ENCODE peak calls at places on chromosomes 5 and 9, in nine cellular contexts. V is psoas muscle; U is brain microvascular endothelial cell; F is lower lobe of right lung; B is RWPE1; L is adrenal gland; R is IMR-90; J is CD8-positive, alpha-beta memory T cell; W is mammary epithelial cell. N is an unnamed sample.

GRCh38 chr5:10103098-10103497 is 146.6 kb downstream of the ATPSCKMT start:
- DNase-seq in V (no peak), F (no peak), L (no peak), B (no peak), W (no peak), R (no peak), J (no peak), U (no peak), N (no peak)

GRCh38 chr5:1334831-1335539 is 9.9 kb downstream of the CLPTM1L start:
- DNase-seq in U (no peak), J (no peak), V (peak; percentile 36), R (no peak), L (no peak), F (no peak), W (no peak), B (no peak), N (no peak)

GRCh38 chr9:116027511-116027910 is 126.1 kb upstream of the PAPPA start:
- DNase-seq in B (peak; percentile 46), W (peak; percentile 77), R (peak; percentile 92), U (peak; percentile 42), L (no peak), F (no peak), V (no peak), J (no peak), N (no peak)

GRCh38 chr9:98885575-98886292 is 58.0 kb upstream of the COL15A1 start:
- DNase-seq in B (no peak), V (no peak), J (no peak), U (no peak), F (no peak), W (no peak), L (peak; percentile 40), R (no peak), N (no peak)

GRCh38 chr9:76044420-76044819 is 153.9 kb downstream of the PCSK5 start:
- DNase-seq in J (no peak), U (peak; percentile 3), L (no peak), F (no peak), W (no peak), V (no peak), R (peak; percentile 24), B (no peak), N (no peak)

GRCh38 chr5:119483155-119483554 is 30.9 kb downstream of the HSD17B4 start:
- DNase-seq in B (no peak), R (no peak), W (no peak), L (no peak), F (no peak), U (no peak), V (no peak), J (no peak), N (no peak)

GRCh38 chr5:148913985-148914421 is 87.6 kb downstream of the ADRB2 start:
- DNase-seq in W (peak; percentile 80), B (peak; percentile 94), L (no peak), U (peak; percentile 57), V (no peak), J (no peak), R (peak; percentile 87), F (no peak), N (peak; percentile 70)

GRCh38 chr9:60546406-60546805 is 367.8 kb upstream of the SPATA31A5 start:
- DNase-seq in B (no peak), W (no peak), V (no peak), U (no peak), R (no peak), L (no peak), J (no peak), F (no peak), N (no peak)

GRCh38 chr5:9207820-9208418 is 338.0 kb downstream of the SEMA5A start:
- DNase-seq in W (peak; percentile 23), L (no peak), J (no peak), B (peak; percentile 38), R (peak; percentile 69), U (no peak), V (no peak), F (no peak), N (no peak)

GRCh38 chr9:113375057-113376023 is 1.4 kb downstream of the HDHD3 start:
- DNase-seq in W (no peak), F (no peak), J (no peak), U (peak; percentile 12), V (no peak), R (peak; percentile 8), B (no peak), L (peak; percentile 51), N (no peak)

GRCh38 chr9:92617195-92617813 is 52.6 kb downstream of the IPPK start:
- DNase-seq in W (no peak), V (no peak), F (no peak), U (no peak), J (no peak), B (no peak), L (no peak), R (no peak), N (no peak)

GRCh38 chr5:1292139-1292538 is 2.7 kb downstream of the TERT start:
- DNase-seq in U (no peak), F (no peak), R (no peak), W (no peak), L (no peak), V (peak; percentile 8), B (no peak), J (no peak), N (no peak)

GRCh38 chr9:33273972-33274328 is 9.1 kb downstream of the CHMP5 start:
- DNase-seq in W (no peak), L (no peak), J (no peak), B (no peak), F (no peak), V (no peak), R (peak; percentile 49), U (no peak), N (no peak)

GRCh38 chr9:127973169-127974001 is 7.4 kb downstream of the EEIG1 start:
- DNase-seq in L (peak; percentile 71), J (no peak), U (no peak), B (no peak), W (no peak), F (no peak), R (no peak), V (peak; percentile 92), N (no peak)

GRCh38 chr5:171415115-171415730 is 4.2 kb upstream of the FGF18 start:
- DNase-seq in L (no peak), B (peak; percentile 55), J (no peak), F (no peak), V (no peak), U (no peak), R (peak; percentile 63), W (no peak), N (no peak)

GRCh38 chr5:151685749-151686672 is 704 bp downstream of the SPARC start:
- DNase-seq in V (peak; percentile 66), R (no peak), L (no peak), W (no peak), J (no peak), F (no peak), B (no peak), U (no peak), N (no peak)
- H3K27ac ChIP-seq in V (peak overlapping the region; percentile 89), R (peak overlapping the region; percentile 96), L (peak overlapping the region; percentile 85), W (peak overlapping the region; percentile 81), J (no peak overlapping the region), F (peak overlapping the region; percentile 86), B (peak overlapping the region; percentile 89), U (peak overlapping the region; percentile 88), N (peak overlapping the region; percentile 39)

GRCh38 chr5:141517321-141517720 is 28.4 kb downstream of the PCDHGC5 start:
- DNase-seq in L (no peak), F (no peak), V (no peak), J (no peak), B (no peak), U (no peak), R (no peak), W (no peak), N (no peak)

GRCh38 chr5:141517902-141518610 is 29.2 kb downstream of the PCDHGC5 start:
- DNase-seq in W (no peak), B (no peak), U (no peak), J (no peak), L (no peak), R (peak; percentile 87), F (no peak), V (no peak), N (no peak)

GRCh38 chr5:141519605-141520288 is 30.9 kb downstream of the PCDHGC5 start:
- DNase-seq in J (no peak), W (peak; percentile 74), R (peak; percentile 43), B (no peak), U (no peak), V (no peak), L (no peak), F (no peak), N (no peak)

GRCh38 chr5:141516648-141517025 is 27.8 kb downstream of the PCDHGC5 start:
- DNase-seq in B (no peak), V (no peak), R (no peak), U (no peak), F (no peak), L (no peak), J (no peak), W (no peak), N (no peak)

GRCh38 chr5:141518616-141519015 is 29.7 kb downstream of the PCDHGC5 start:
- DNase-seq in R (no peak), B (no peak), W (no peak), F (no peak), L (no peak), U (no peak), J (no peak), V (no peak), N (no peak)
- H3K27ac ChIP-seq in R (peak overlapping the region; percentile 77), B (peak overlapping the region; percentile 12), W (peak overlapping the region; percentile 98), F (peak overlapping the region; percentile 66), L (no peak overlapping the region), U (no peak overlapping the region), J (no peak overlapping the region), V (peak overlapping the region; percentile 90), N (peak overlapping the region; percentile 97)

GRCh38 chr5:157599565-157599964 is 24.0 kb upstream of the ADAM19 start:
- DNase-seq in B (no peak), L (no peak), R (no peak), V (no peak), J (no peak), F (no peak), U (no peak), W (no peak), N (no peak)

GRCh38 chr5:157602505-157602904 is 26.9 kb upstream of the ADAM19 start:
- DNase-seq in B (no peak), F (no peak), R (peak; percentile 65), W (peak; percentile 79), J (no peak), L (no peak), U (no peak), V (no peak), N (peak; percentile 73)

GRCh38 chr5:157600252-157600651 is 24.7 kb upstream of the ADAM19 start:
- DNase-seq in V (no peak), W (no peak), U (no peak), J (no peak), R (no peak), B (no peak), F (no peak), L (no peak), N (no peak)

GRCh38 chr5:157606046-157606445 is 30.5 kb upstream of the ADAM19 start:
- DNase-seq in F (no peak), L (no peak), J (no peak), B (no peak), V (no peak), R (peak; percentile 34), U (no peak), W (no peak), N (no peak)

GRCh38 chr5:157603333-157604190 is 28.0 kb upstream of the ADAM19 start:
- DNase-seq in V (no peak), W (peak; percentile 97), J (peak; percentile 8), L (no peak), B (peak; percentile 89), R (peak; percentile 93), F (no peak), U (peak; percentile 90), N (peak; percentile 95)
- H3K27ac ChIP-seq in V (no peak overlapping the region), W (peak overlapping the region; percentile 84), J (no peak overlapping the region), L (no peak overlapping the region), B (no peak overlapping the region), R (peak overlapping the region; percentile 25), F (no peak overlapping the region), U (peak overlapping the region; percentile 95), N (peak overlapping the region; percentile 98)

GRCh38 chr9:100549048-100549447 is 28.8 kb upstream of the CAVIN4 start:
- DNase-seq in F (no peak), B (no peak), V (no peak), R (no peak), L (no peak), U (no peak), W (no peak), J (no peak), N (no peak)
- H3K27ac ChIP-seq in F (no peak overlapping the region), B (no peak overlapping the region), V (no peak overlapping the region), R (no peak overlapping the region), L (no peak overlapping the region), U (no peak overlapping the region), W (no peak overlapping the region), J (no peak overlapping the region), N (no peak overlapping the region)